ENCODE peak calls at places on chromosomes 13 and 19, in six cellular contexts. R, A, B, Z, Y and F are unnamed samples.

GRCh38 chr13:37918116-37919100 is 48.8 kb upstream of the TRPC4 start:
- DNase-seq in Y (no peak), A (no peak), Z (no peak), R (no peak), B (no peak), F (no peak)

GRCh38 chr13:111317042-111317550 is 3.3 kb upstream of the TEX29 start:
- DNase-seq in A (no peak), Y (no peak), Z (no peak), B (no peak), R (no peak), F (no peak)

GRCh38 chr19:18611327-18612050 is 1.2 kb upstream of the TMEM59L start:
- DNase-seq in Y (no peak), Z (no peak), A (no peak), B (no peak), R (no peak), F (no peak)

GRCh38 chr19:30320916-30321315 is 51.3 kb upstream of the ZNF536 start:
- DNase-seq in B (no peak), R (no peak), Y (no peak), Z (no peak), A (no peak), F (no peak)

GRCh38 chr19:40594657-40595077 is 6.5 kb upstream of the LTBP4 start:
- DNase-seq in Y (no peak), Z (peak), R (no peak), B (peak), A (no peak), F (no peak)

GRCh38 chr13:78192721-78193120 is 274.1 kb upstream of the EDNRB start:
- DNase-seq in Y (no peak), Z (peak), R (no peak), A (no peak), B (no peak), F (no peak)

GRCh38 chr19:6274756-6275155 is 5.0 kb downstream of the MLLT1 start:
- DNase-seq in R (no peak), Y (no peak), B (no peak), Z (no peak), A (no peak), F (no peak)

GRCh38 chr13:38180100-38180499 is 169.6 kb upstream of the UFM1 start:
- DNase-seq in Y (peak), Z (peak), B (peak), A (no peak), R (no peak), F (no peak)

GRCh38 chr13:74090397-74090796 is 43.8 kb downstream of the KLF12 start:
- DNase-seq in A (no peak), Z (no peak), B (no peak), R (no peak), Y (no peak), F (no peak)

GRCh38 chr19:55809381-55810058 is 22.3 kb downstream of the NLRP11 start:
- DNase-seq in Y (peak), B (peak), Z (peak), R (peak), A (peak), F (no peak)

GRCh38 chr13:52922961-52923360 is 74.5 kb upstream of the PCDH8 start:
- DNase-seq in Y (no peak), Z (no peak), R (no peak), A (no peak), B (no peak), F (no peak)

GRCh38 chr13:114039471-114040141 is 65.7 kb upstream of the C13orf46 start:
- DNase-seq in B (no peak), Z (no peak), A (no peak), Y (no peak), R (no peak), F (no peak)

GRCh38 chr19:46610851-46611770 is 10.0 kb downstream of the CALM3 start:
- DNase-seq in A (peak), R (no peak), Y (peak), Z (no peak), B (no peak), F (no peak)

GRCh38 chr19:677201-677600 is 1.0 kb downstream of the FSTL3 start:
- DNase-seq in Z (peak), R (no peak), Y (peak), A (no peak), B (peak), F (no peak)

GRCh38 chr13:110361365-110361911 is 54.4 kb downstream of the COL4A2 start:
- DNase-seq in R (no peak), B (peak), Y (peak), Z (no peak), A (no peak), F (no peak)

GRCh38 chr19:1690570-1691307 is 38.3 kb upstream of the TCF3 start:
- DNase-seq in B (no peak), Y (no peak), Z (no peak), A (peak), R (peak), F (peak)

GRCh38 chr13:113658836-113659235 is 838 bp upstream of the ATP4B start:
- DNase-seq in R (peak), A (no peak), Y (no peak), Z (no peak), B (no peak), F (no peak)

GRCh38 chr19:18859676-18860301 is 28.0 kb downstream of the UPF1 start:
- DNase-seq in Z (no peak), Y (no peak), A (no peak), B (no peak), R (no peak), F (no peak)

GRCh38 chr19:45667620-45668341 is at the start of gene GIPR:
- DNase-seq in R (peak), B (peak), A (peak), Y (no peak), Z (peak), F (peak)

GRCh38 chr13:110387451-110388140 is 80.5 kb downstream of the COL4A2 start:
- DNase-seq in B (peak), Y (peak), Z (no peak), A (no peak), R (no peak), F (no peak)

GRCh38 chr19:3350014-3350663 is 16.2 kb upstream of the NFIC start:
- DNase-seq in B (no peak), A (no peak), R (no peak), Z (no peak), Y (no peak), F (no peak)

GRCh38 chr19:38727868-38728660 is 16.2 kb downstream of the CAPN12 start:
- DNase-seq in B (peak), Z (no peak), R (no peak), A (no peak), Y (peak), F (no peak)

GRCh38 chr13:110364081-110364480 is 57.0 kb downstream of the COL4A2 start:
- DNase-seq in Y (no peak), B (no peak), A (no peak), R (no peak), Z (no peak), F (no peak)

GRCh38 chr13:20356437-20356836 is 124.3 kb upstream of the GJB6 start:
- DNase-seq in B (no peak), Z (no peak), R (no peak), A (no peak), Y (no peak), F (no peak)

GRCh38 chr19:7970716-7971448 is 27.4 kb upstream of the TIMM44 start:
- DNase-seq in A (peak), Z (no peak), B (peak), Y (peak), R (peak), F (peak)

GRCh38 chr13:20843177-20843576 is 59.4 kb downstream of the XPO4 start:
- DNase-seq in Y (peak), R (no peak), A (no peak), B (no peak), Z (no peak), F (no peak)

GRCh38 chr13:45086484-45086883 is 33.8 kb upstream of the GTF2F2 start:
- DNase-seq in Z (peak), B (no peak), A (no peak), Y (no peak), R (no peak), F (no peak)

GRCh38 chr13:25708268-25708667 is 336.5 kb downstream of the ATP8A2 start:
- DNase-seq in B (no peak), R (no peak), A (no peak), Y (no peak), Z (no peak), F (no peak)

GRCh38 chr19:29873024-29873800 is 61.4 kb downstream of the CCNE1 start:
- DNase-seq in R (peak), Z (no peak), A (peak), B (no peak), Y (no peak), F (peak)

GRCh38 chr19:1923319-1923718 is 17.7 kb upstream of the CSNK1G2 start:
- DNase-seq in Y (no peak), B (no peak), Z (no peak), A (peak), R (no peak), F (no peak)

GRCh38 chr13:36817996-36818395 is 1.0 kb upstream of the RFXAP start:
- DNase-seq in R (no peak), Z (no peak), Y (no peak), A (peak), B (no peak), F (no peak)
- TF ChIP-seq CTCF in R (no peak), Z (peak), Y (no peak), A (peak), B (no peak), F (no peak)

GRCh38 chr19:4388171-4389063 is 11.9 kb downstream of the SH3GL1 start:
- DNase-seq in Z (no peak), B (no peak), A (no peak), R (no peak), Y (no peak), F (no peak)

GRCh38 chr19:4389064-4389375 is 11.3 kb downstream of the SH3GL1 start:
- DNase-seq in B (no peak), Z (no peak), Y (no peak), R (no peak), A (no peak), F (no peak)

GRCh38 chr19:4389511-4390016 is 10.8 kb downstream of the SH3GL1 start:
- DNase-seq in Y (no peak), A (no peak), B (no peak), Z (no peak), R (no peak), F (no peak)

GRCh38 chr19:4385291-4386037 is 14.9 kb downstream of the SH3GL1 start:
- DNase-seq in Z (no peak), Y (no peak), B (no peak), A (no peak), R (no peak), F (no peak)

DNA sequence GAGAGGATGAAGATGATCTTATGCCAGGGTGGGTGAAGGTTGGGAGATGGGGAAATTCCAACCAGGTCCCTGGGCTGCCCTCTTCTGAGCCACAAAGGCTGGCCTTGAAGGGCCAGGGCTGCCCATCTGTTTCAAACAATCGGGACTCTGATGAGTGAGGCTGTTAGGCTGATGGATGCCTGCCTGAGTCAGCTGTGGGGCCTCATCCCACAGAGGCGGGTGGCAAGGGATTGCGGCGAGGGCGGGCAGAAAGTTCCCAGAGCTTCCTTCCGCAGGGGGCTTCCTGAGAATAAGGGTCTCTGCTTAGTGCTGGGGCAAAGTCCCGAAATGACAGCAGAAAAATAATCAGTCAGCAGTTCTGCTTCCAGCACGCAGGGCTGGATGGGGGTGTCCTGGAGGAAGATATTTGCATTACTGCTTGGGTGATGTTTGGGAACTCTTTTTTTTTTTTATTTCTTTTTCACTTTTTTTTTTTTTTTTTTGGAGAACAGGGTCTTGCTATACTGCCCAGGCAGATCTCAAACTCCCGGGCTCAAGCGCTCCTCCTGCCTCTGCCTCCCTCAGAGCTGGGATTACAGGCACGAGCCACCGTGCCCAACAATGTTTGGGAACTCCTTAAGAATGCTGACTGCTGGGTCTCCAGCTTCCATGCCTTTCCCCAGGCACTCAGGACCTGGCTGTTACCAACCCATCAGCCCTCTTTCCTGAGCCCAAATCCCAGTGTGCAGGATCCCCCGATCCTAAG is 14.1 kb downstream of the SH3GL1 start:
- DNase-seq in A (no peak), Z (no peak), R (no peak), Y (peak), B (no peak), F (no peak)
- TF ChIP-seq CTCF in A (no peak), Z (peak), R (no peak), Y (peak), B (peak), F (peak)

GRCh38 chr13:101916108-101916757 is 463.8 kb downstream of the ITGBL1 start:
- DNase-seq in B (peak), Z (no peak), R (no peak), Y (peak), A (no peak), F (peak)
- TF ChIP-seq CTCF in B (peak), Z (peak), R (no peak), Y (peak), A (no peak), F (peak)

GRCh38 chr19:23440791-23441190 is 45.5 kb upstream of the ZNF91 start:
- DNase-seq in Y (no peak), R (no peak), A (peak), B (no peak), Z (no peak), F (no peak)
- TF ChIP-seq CTCF in Y (peak), R (peak), A (peak), B (peak), Z (peak), F (peak)

GRCh38 chr13:43767351-43767901 is 19.3 kb downstream of the ENOX1 start:
- DNase-seq in A (no peak), B (no peak), R (no peak), Y (no peak), Z (no peak), F (no peak)
- TF ChIP-seq CTCF in A (no peak), B (no peak), R (no peak), Y (no peak), Z (no peak), F (no peak)